ENCODE peak calls at places on chromosomes 4 and X, in five cellular contexts. S is T-helper 1 cell; I is NCI-H187 treated with DMSO at 0.1 percent for 48 hours; Z is effector CD4-positive, alpha-beta T cell; A is mucosa of gallbladder. E is an unnamed sample.

GRCh38 chrX:102720237-102721168 is at the start of gene GPRASP3:
- DNase-seq in S (peak), I (peak), Z (peak), A (peak), E (peak)

GRCh38 chr4:7777017-7777710 is 162.5 kb downstream of the AFAP1 start:
- DNase-seq in S (no peak), I (no peak), Z (no peak), A (no peak), E (no peak)

GRCh38 chrX:39519566-39520301 is 578.0 kb downstream of the BCOR start:
- DNase-seq in S (no peak), I (no peak), Z (no peak), A (no peak), E (no peak)

GRCh38 chr4:170853422-170854021 is 763.8 kb upstream of the AADAT start:
- DNase-seq in S (no peak), I (no peak), Z (no peak), A (peak), E (peak)

GRCh38 chr4:158168606-158169005 is 4.2 kb downstream of the GASK1B start:
- DNase-seq in S (no peak), I (no peak), Z (no peak), A (no peak), E (no peak)

GRCh38 chr4:54073481-54073880 is 9.1 kb upstream of the CHIC2 start:
- DNase-seq in S (no peak), I (no peak), Z (no peak), A (no peak), E (no peak)

GRCh38 chr4:93751410-93751809 is 77.1 kb upstream of the ATOH1 start:
- DNase-seq in S (no peak), I (no peak), Z (no peak), A (no peak), E (no peak)

GRCh38 chr4:158229768-158230167 is 19.5 kb downstream of the TMEM144 start:
- DNase-seq in S (no peak), I (no peak), Z (no peak), A (no peak), E (no peak)

GRCh38 chrX:149453030-149453429 is 52.1 kb downstream of the IDS start:
- DNase-seq in S (no peak), I (no peak), Z (no peak), A (no peak), E (no peak)

GRCh38 chr4:87330761-87331160 is 8.1 kb upstream of the HSD17B13 start:
- DNase-seq in S (no peak), I (no peak), Z (no peak), A (no peak), E (no peak)

GRCh38 chr4:138085956-138086355 is 156.2 kb downstream of the SLC7A11 start:
- DNase-seq in S (no peak), I (no peak), Z (no peak), A (no peak), E (no peak)

GRCh38 chrX:40127052-40127451 is 29.3 kb upstream of the BCOR start:
- DNase-seq in S (no peak), I (no peak), Z (no peak), A (no peak), E (no peak)